ENCODE peak calls at places on chromosomes 3 and 15, in ten cellular contexts. R is EL; L is neural crest cell; S is T1000; X is HT-29; D is psoas muscle; P is activated CD8-positive, alpha-beta memory T cell treated with anti-CD3 and anti-CD28 coated beads for 48 hours; U is DMS79 treated with DMSO at 0.1 percent for 48 hours; M is hepatocyte; G is putamen. J is an unnamed sample.

GRCh38 chr15:34984884-34985630 is 3.0 kb downstream of the ZNF770 start:
- DNase-seq in R (no peak), L (no peak), S (no peak), X (no peak), D (peak; percentile 41), P (no peak), U (no peak), M (peak; percentile 53), G (no peak), J (no peak)

GRCh38 chr3:157786216-157786615 is 283.0 kb upstream of the VEPH1 start:
- DNase-seq in R (peak; percentile 92), L (no peak), S (no peak), X (no peak), D (no peak), P (no peak), U (no peak), M (no peak), G (no peak), J (no peak)

GRCh38 chr15:56736308-56736707 is 3.0 kb upstream of the ZNF280D start:
- DNase-seq in R (peak; percentile 38), L (no peak), S (no peak), X (peak; percentile 26), D (no peak), P (no peak), U (no peak), M (no peak), G (no peak), J (no peak)

GRCh38 chr3:147937891-147938290 is 528.7 kb downstream of the ZIC1 start:
- DNase-seq in R (no peak), L (no peak), S (no peak), X (no peak), D (no peak), P (no peak), U (no peak), M (no peak), G (no peak), J (no peak)

GRCh38 chr3:177041021-177041729 is 156.1 kb downstream of the TBL1XR1 start:
- DNase-seq in R (peak; percentile 17), L (no peak), S (no peak), X (no peak), D (peak; percentile 21), P (no peak), U (no peak), M (no peak), G (peak; percentile 24), J (peak; percentile 82)

GRCh38 chr3:122362026-122362425 is 21.0 kb downstream of the MIX23 start:
- DNase-seq in R (no peak), L (no peak), S (no peak), X (no peak), D (no peak), P (no peak), U (no peak), M (no peak), G (no peak), J (no peak)

GRCh38 chr3:174397848-174398247 is 461.3 kb upstream of the NAALADL2 start:
- DNase-seq in R (peak; percentile 25), L (no peak), S (no peak), X (peak; percentile 69), D (no peak), P (no peak), U (no peak), M (no peak), G (no peak), J (peak; percentile 34)

GRCh38 chr15:52112203-52112750 is 298 bp downstream of the BCL2L10 start:
- DNase-seq in R (peak; percentile 19), L (no peak), S (no peak), X (peak; percentile 64), D (peak; percentile 23), P (no peak), U (no peak), M (peak; percentile 46), G (no peak), J (no peak)

GRCh38 chr15:72306211-72306785 is 13.7 kb downstream of the CELF6 start:
- DNase-seq in R (peak; percentile 32), L (peak; percentile 28), S (no peak), X (no peak), D (no peak), P (no peak), U (peak; percentile 57), M (no peak), G (peak; percentile 80), J (peak; percentile 13)

GRCh38 chr3:42028474-42028873 is 62.7 kb upstream of the TRAK1 start:
- DNase-seq in R (no peak), L (no peak), S (no peak), X (no peak), D (no peak), P (no peak), U (no peak), M (no peak), G (no peak), J (no peak)

GRCh38 chr3:139263798-139264197 is 80.0 kb upstream of the MRPS22 start:
- DNase-seq in R (no peak), L (no peak), S (no peak), X (no peak), D (no peak), P (no peak), U (no peak), M (no peak), G (no peak), J (no peak)

GRCh38 chr3:50256978-50257890 is 11.7 kb upstream of the SEMA3B start:
- DNase-seq in R (no peak), L (no peak), S (no peak), X (peak; percentile 61), D (no peak), P (no peak), U (no peak), M (no peak), G (no peak), J (no peak)

GRCh38 chr15:100968043-100968966 is 49.1 kb downstream of the LRRK1 start:
- DNase-seq in R (peak; percentile 70), L (no peak), S (no peak), X (peak; percentile 15), D (no peak), P (no peak), U (no peak), M (no peak), G (no peak), J (no peak)

GRCh38 chr3:127226946-127227842 is 34.3 kb downstream of the PRR23E start:
- DNase-seq in R (peak; percentile 19), L (peak; percentile 31), S (no peak), X (no peak), D (no peak), P (no peak), U (no peak), M (peak; percentile 36), G (no peak), J (no peak)

GRCh38 chr15:78004222-78004727 is 73.2 kb downstream of the TBC1D2B start:
- DNase-seq in R (no peak), L (no peak), S (no peak), X (no peak), D (no peak), P (no peak), U (no peak), M (no peak), G (no peak), J (no peak)

GRCh38 chr3:4231041-4231440 is 72.1 kb upstream of the SETMAR start:
- DNase-seq in R (no peak), L (no peak), S (no peak), X (no peak), D (no peak), P (no peak), U (no peak), M (no peak), G (no peak), J (no peak)

GRCh38 chr3:18559323-18559972 is 134.3 kb upstream of the SATB1 start:
- DNase-seq in R (peak; percentile 4), L (peak; percentile 30), S (no peak), X (peak; percentile 72), D (no peak), P (no peak), U (no peak), M (peak; percentile 59), G (peak; percentile 6), J (no peak)

GRCh38 chr3:176219970-176220369 is 977.3 kb downstream of the TBL1XR1 start:
- DNase-seq in R (no peak), L (no peak), S (no peak), X (no peak), D (no peak), P (no peak), U (no peak), M (no peak), G (no peak), J (no peak)

GRCh38 chr15:85840079-85840801 is 45.5 kb upstream of the KLHL25 start:
- DNase-seq in R (peak; percentile 69), L (peak; percentile 87), S (peak; percentile 56), X (peak; percentile 99), D (peak; percentile 85), P (peak; percentile 82), U (peak; percentile 27), M (peak; percentile 94), G (peak; percentile 25), J (peak; percentile 26)

GRCh38 chr3:49654955-49655556 is 19.1 kb upstream of the APEH start:
- DNase-seq in R (no peak), L (no peak), S (no peak), X (no peak), D (no peak), P (no peak), U (peak; percentile 42), M (no peak), G (no peak), J (no peak)

GRCh38 chr3:18745472-18745871 is 320.3 kb upstream of the SATB1 start:
- DNase-seq in R (no peak), L (no peak), S (no peak), X (no peak), D (no peak), P (no peak), U (no peak), M (no peak), G (no peak), J (no peak)

J was measured in NCI-H446 treated with DMSO at 0.1 percent for 48 hours.